ENCODE peak calls at places on chromosome 14, in nine cellular contexts. C is HepG2; W is stomach; D is small intestine; J is pancreas; G is right cardiac atrium; N is neural progenitor cell; E is osteoblast; B is CD4-positive, alpha-beta T cell. M is an unnamed sample.

GRCh38 chr14:35342160-35343010 is 50.2 kb downstream of the PSMA6 start:
- DNase-seq in G (peak; percentile 84), B (no peak), E (no peak), D (no peak), W (peak; percentile 65), C (no peak), N (no peak), J (peak; percentile 54), M (peak; percentile 67)

GRCh38 chr14:23529016-23529740 is 22.4 kb downstream of the ZFHX2 start:
- DNase-seq in G (no peak), C (no peak), N (no peak), D (no peak), E (peak; percentile 68), W (no peak), B (no peak), J (no peak), M (no peak)

GRCh38 chr14:39113685-39114072 is 444 bp upstream of the GEMIN2 start:
- DNase-seq in J (no peak), G (no peak), W (no peak), D (no peak), C (no peak), E (no peak), N (no peak), B (no peak), M (no peak)

GRCh38 chr14:89466939-89467338 is 49.9 kb upstream of the FOXN3 start:
- DNase-seq in C (no peak), D (no peak), G (peak; percentile 75), N (no peak), J (no peak), W (no peak), B (no peak), E (no peak), M (peak; percentile 34)

GRCh38 chr14:20555845-20556244 is 5.0 kb downstream of the RNASE9 start:
- DNase-seq in W (no peak), C (no peak), J (no peak), G (no peak), E (no peak), N (no peak), D (no peak), B (no peak), M (no peak)

GRCh38 chr14:101071493-101071891 is 168.0 kb upstream of the RTL1 start:
- DNase-seq in C (no peak), J (peak; percentile 5), D (no peak), W (peak; percentile 7), E (no peak), B (no peak), G (no peak), N (no peak), M (no peak)

GRCh38 chr14:37862263-37862662 is 266.8 kb downstream of the TTC6 start:
- DNase-seq in B (no peak), C (no peak), W (no peak), D (peak; percentile 15), G (no peak), J (no peak), N (no peak), E (no peak), M (no peak)

GRCh38 chr14:66005899-66006434 is 480.2 kb upstream of the CCDC196 start:
- DNase-seq in J (no peak), W (no peak), G (no peak), B (no peak), C (no peak), N (no peak), D (no peak), E (no peak), M (no peak)

GRCh38 chr14:95235351-95235750 is 78.0 kb upstream of the DICER1 start:
- DNase-seq in G (no peak), C (no peak), E (no peak), B (no peak), N (no peak), W (no peak), J (no peak), D (no peak), M (no peak)

GRCh38 chr14:64461221-64461620 is 4.1 kb upstream of the AKAP5 start:
- DNase-seq in N (no peak), J (no peak), E (no peak), D (no peak), W (no peak), G (no peak), C (no peak), B (no peak), M (no peak)

GRCh38 chr14:48035836-48036235 is 360.4 kb upstream of the MDGA2 start:
- DNase-seq in N (peak; percentile 28), G (no peak), B (no peak), D (no peak), W (no peak), E (no peak), J (no peak), C (no peak), M (no peak)
- H3K9me3 ChIP-seq in N (no peaks in the 10 kb centered on the region), G (no peaks in the 10 kb centered on the region), B (peaks cover 9% of the 10 kb centered on the region), D (no peaks in the 10 kb centered on the region), W (no peaks in the 10 kb centered on the region), E (peaks cover 12% of the 10 kb centered on the region), J (no peaks in the 10 kb centered on the region), C (peaks cover 57% of the 10 kb centered on the region), M (peaks cover 32% of the 10 kb centered on the region)

GRCh38 chr14:49907186-49907585 is 14.3 kb downstream of the ARF6 start:
- DNase-seq in W (no peak), E (no peak), C (no peak), J (no peak), D (no peak), G (no peak), B (no peak), N (no peak), M (no peak)
- H3K27ac ChIP-seq in W (peak overlapping the region; percentile 77), E (peak overlapping the region; percentile 93), C (no peak overlapping the region), J (no peak overlapping the region), D (no peak overlapping the region), G (no peak overlapping the region), B (no peak overlapping the region), N (no peak overlapping the region), M (no peak overlapping the region)

DNA sequence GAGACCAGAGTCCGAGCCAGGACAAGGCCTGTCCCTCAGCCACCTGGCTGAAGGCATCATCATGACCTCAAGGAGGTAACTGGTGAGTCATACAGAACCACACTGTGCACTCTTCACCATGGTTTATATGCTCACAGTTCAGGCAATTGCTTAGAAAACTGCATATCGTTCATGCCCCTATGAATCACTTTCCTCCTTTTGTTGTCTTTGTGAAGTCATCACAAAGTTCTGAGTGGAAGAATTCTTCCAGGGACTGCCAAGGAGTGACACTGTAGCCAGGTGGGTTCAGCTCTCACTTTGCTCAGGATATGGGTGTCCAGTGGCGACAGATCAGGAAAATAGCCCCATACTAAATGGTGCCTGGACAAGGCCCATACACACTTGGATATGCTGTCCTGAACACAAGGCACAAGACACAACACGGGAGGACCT is 92.5 kb downstream of the DPF3 start:
- DNase-seq in C (no peak), G (no peak), E (peak; percentile 92), D (no peak), N (no peak), B (no peak), J (no peak), W (no peak), M (no peak)
- H3K9me3 ChIP-seq in C (no peaks in the 10 kb centered on the region), G (no peaks in the 10 kb centered on the region), E (no peaks in the 10 kb centered on the region), D (no peaks in the 10 kb centered on the region), N (no peaks in the 10 kb centered on the region), B (no peaks in the 10 kb centered on the region), J (no peaks in the 10 kb centered on the region), W (no peaks in the 10 kb centered on the region), M (no peaks in the 10 kb centered on the region)

GRCh38 chr14:61477845-61478438 is 156.6 kb downstream of the PRKCH start:
- DNase-seq in B (no peak), E (no peak), N (no peak), G (peak; percentile 90), C (no peak), W (peak; percentile 89), J (peak; percentile 84), D (peak; percentile 74), M (peak; percentile 79)
- H3K27ac ChIP-seq in B (peak overlapping the region; percentile 97), E (peak overlapping the region; percentile 95), N (no peak overlapping the region), G (peak overlapping the region; percentile 96), C (no peak overlapping the region), W (peak overlapping the region; percentile 89), J (no peak overlapping the region), D (peak overlapping the region; percentile 96), M (peak overlapping the region; percentile 90)

DNA sequence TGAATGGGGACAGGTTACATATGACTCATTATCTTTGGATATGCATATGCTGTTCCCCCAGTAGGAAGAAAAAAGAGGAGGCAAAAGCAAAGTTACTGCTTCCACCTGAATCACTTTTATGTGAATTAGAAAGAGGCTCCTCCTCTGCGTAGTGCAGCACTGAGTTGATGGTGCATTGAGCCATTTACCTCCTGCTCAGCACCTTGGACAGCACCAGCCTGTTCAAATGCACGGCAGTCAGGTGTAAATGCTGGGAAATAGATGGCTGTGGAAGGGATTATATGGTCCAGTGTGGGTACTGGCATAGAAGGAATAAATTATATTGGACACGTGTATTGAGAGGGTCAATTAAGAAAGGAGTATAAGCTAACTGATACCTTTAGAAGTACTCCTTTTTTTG is 541.9 kb upstream of the SEL1L start:
- DNase-seq in W (peak; percentile 27), J (peak; percentile 40), N (peak; percentile 89), B (no peak), D (peak; percentile 13), G (peak; percentile 73), E (no peak), C (no peak), M (peak; percentile 16)
- H3K9me3 ChIP-seq in W (no peaks in the 10 kb centered on the region), J (no peaks in the 10 kb centered on the region), N (no peaks in the 10 kb centered on the region), B (no peaks in the 10 kb centered on the region), D (no peaks in the 10 kb centered on the region), G (no peaks in the 10 kb centered on the region), E (peaks cover 6% of the 10 kb centered on the region), C (peaks cover 88% of the 10 kb centered on the region), M (no peaks in the 10 kb centered on the region)

GRCh38 chr14:73744874-73745529 is 30.8 kb upstream of the PNMA1 start:
- DNase-seq in E (peak; percentile 57), B (no peak), C (no peak), J (no peak), N (no peak), D (peak; percentile 98), W (peak; percentile 71), G (peak; percentile 46), M (no peak)
- H3K27ac ChIP-seq in E (peak overlapping the region; percentile 69), B (peak overlapping the region; percentile 76), C (no peak overlapping the region), J (peak overlapping the region; percentile 29), N (no peak overlapping the region), D (peak overlapping the region; percentile 85), W (peak overlapping the region; percentile 100), G (no peak overlapping the region), M (peak overlapping the region; percentile 100)

DNA sequence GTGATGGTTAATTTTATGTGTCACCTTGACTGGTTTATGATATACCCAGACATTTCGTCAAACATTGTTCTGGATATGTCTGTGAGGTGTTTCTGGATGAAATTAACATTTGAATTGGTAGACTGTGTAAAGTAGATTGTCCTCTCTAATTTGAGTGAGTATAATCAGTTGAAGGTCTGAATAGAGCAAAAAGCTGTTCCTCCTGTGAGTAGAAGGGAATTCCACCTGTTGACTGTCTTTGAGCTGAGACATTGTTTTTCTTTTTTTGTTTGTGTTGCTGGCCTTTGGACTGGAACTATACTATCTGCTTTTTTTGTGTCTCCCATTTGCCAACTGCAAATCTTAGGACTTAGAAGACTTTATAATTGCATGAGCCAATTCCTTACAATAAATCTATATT is 920.9 kb upstream of the LRFN5 start:
- DNase-seq in N (no peak), B (no peak), E (no peak), J (no peak), D (no peak), C (no peak), W (no peak), G (no peak), M (no peak)
- H3K9me3 ChIP-seq in N (no peaks in the 10 kb centered on the region), B (no peaks in the 10 kb centered on the region), E (peaks cover 3% of the 10 kb centered on the region), J (no peaks in the 10 kb centered on the region), D (peaks cover 3% of the 10 kb centered on the region), C (peaks cover 77% of the 10 kb centered on the region), W (no peaks in the 10 kb centered on the region), G (no peaks in the 10 kb centered on the region), M (no peaks in the 10 kb centered on the region)

DNA sequence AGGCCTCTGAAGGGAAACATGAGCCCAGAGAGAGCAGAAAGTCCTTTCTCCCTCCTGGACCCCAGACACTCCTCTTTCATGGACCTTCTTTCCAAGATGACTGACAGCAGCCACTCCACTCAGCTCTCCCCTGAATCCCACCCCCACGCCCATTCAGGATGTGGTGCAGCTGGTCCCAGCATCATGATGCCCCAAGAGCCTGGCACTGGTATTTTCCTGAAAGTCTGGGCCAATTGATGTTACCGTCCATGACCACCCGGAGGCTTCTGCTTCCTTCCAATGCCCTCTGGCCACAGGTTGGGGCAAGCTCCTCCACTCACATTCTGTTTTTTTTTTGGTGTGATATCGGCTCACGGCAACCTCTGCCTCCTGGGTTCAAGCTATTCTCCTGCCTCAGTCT is 112.6 kb downstream of the CALM1 start:
- DNase-seq in G (no peak), B (no peak), J (no peak), N (no peak), D (no peak), E (peak; percentile 70), C (no peak), W (no peak), M (no peak)
- H3K27ac ChIP-seq in G (no peak overlapping the region), B (no peak overlapping the region), J (peak overlapping the region; percentile 3), N (no peak overlapping the region), D (no peak overlapping the region), E (no peak overlapping the region), C (no peak overlapping the region), W (peak overlapping the region; percentile 87), M (peak overlapping the region; percentile 94)

M was measured in left ventricle myocardium inferior.